ENCODE peak calls at places on chromosomes 4 and X, in ten cellular contexts. A is cardiac muscle cell; G is psoas muscle; V is heart right ventricle; Y is CD8-positive, alpha-beta T cell; C is colonic mucosa; H is fibroblast of lung; N is osteoblast; M is bronchial epithelial cell; X is A673. K is an unnamed sample. For H3K36me3, the result is how much of the 10 kb centered on the place peaks cover.

GRCh38 chr4:42104521-42104920 is 47.9 kb downstream of the BEND4 start:
- DNase-seq in A (no peak), G (no peak), V (no peak), Y (no peak), C (no peak), H (peak), N (no peak), M (peak), X (peak), K (no peak)

GRCh38 chr4:152820073-152820472 is 40.3 kb downstream of the ARFIP1 start:
- DNase-seq in A (no peak), G (no peak), V (no peak), Y (no peak), C (no peak), H (no peak), N (no peak), M (no peak), X (no peak), K (no peak)

GRCh38 chr4:133982533-133983224 is 218.9 kb downstream of the PABPC4L start:
- DNase-seq in A (no peak), G (no peak), V (no peak), Y (no peak), C (no peak), H (peak), N (no peak), M (peak), X (no peak), K (no peak)

GRCh38 chrX:44019911-44020310 is 46.7 kb upstream of the NDP start:
- DNase-seq in A (no peak), G (no peak), V (no peak), Y (no peak), C (no peak), H (no peak), N (no peak), M (no peak), X (no peak), K (no peak)

GRCh38 chr4:76532810-76533209 is 97.8 kb downstream of the SHROOM3 start:
- DNase-seq in A (no peak), G (no peak), V (no peak), Y (no peak), C (no peak), H (no peak), N (no peak), M (no peak), X (no peak), K (no peak)

GRCh38 chrX:21745756-21746155 is 12.2 kb downstream of the SMPX start:
- DNase-seq in A (peak), G (peak), V (peak), Y (peak), C (peak), H (no peak), N (no peak), M (no peak), X (peak), K (peak)

GRCh38 chr4:143391895-143392294 is 55.2 kb downstream of the GAB1 start:
- DNase-seq in A (no peak), G (no peak), V (no peak), Y (no peak), C (no peak), H (peak), N (no peak), M (no peak), X (no peak), K (no peak)

GRCh38 chr4:54482529-54482961 is 175.2 kb upstream of the KIT start:
- DNase-seq in A (no peak), G (no peak), V (no peak), Y (no peak), C (no peak), H (peak), N (peak), M (no peak), X (no peak), K (no peak)

GRCh38 chr4:121784975-121785374 is 16.1 kb upstream of the EXOSC9 start:
- DNase-seq in A (no peak), G (no peak), V (peak), Y (no peak), C (no peak), H (peak), N (peak), M (peak), X (peak), K (no peak)

GRCh38 chr4:117434424-117434823 is 349.0 kb upstream of the TRAM1L1 start:
- DNase-seq in A (no peak), G (no peak), V (no peak), Y (no peak), C (no peak), H (no peak), N (no peak), M (no peak), X (no peak), K (no peak)

GRCh38 chrX:129961180-129962083 is 21.0 kb upstream of the BCORL1 start:
- DNase-seq in A (peak), G (peak), V (peak), Y (peak), C (peak), H (peak), N (peak), M (peak), X (no peak), K (peak)

GRCh38 chr4:21605006-21605405 is 343.6 kb downstream of the KCNIP4 start:
- DNase-seq in A (no peak), G (no peak), V (no peak), Y (no peak), C (no peak), H (no peak), N (no peak), M (no peak), X (no peak), K (no peak)

GRCh38 chr4:148926861-148927260 is 484.6 kb upstream of the NR3C2 start:
- DNase-seq in A (no peak), G (peak), V (peak), Y (no peak), C (peak), H (peak), N (no peak), M (peak), X (peak), K (no peak)

GRCh38 chrX:39133971-39134370 is 332.7 kb downstream of the MID1IP1 start:
- DNase-seq in A (peak), G (no peak), V (no peak), Y (no peak), C (no peak), H (no peak), N (no peak), M (no peak), X (no peak), K (peak)

GRCh38 chrX:114075073-114075673 is 508.7 kb upstream of the HTR2C start:
- DNase-seq in A (no peak), G (no peak), V (no peak), Y (no peak), C (no peak), H (no peak), N (no peak), M (no peak), X (no peak), K (no peak)

GRCh38 chr4:83335691-83336090 is 1.0 kb upstream of the HPSE start:
- DNase-seq in A (no peak), G (no peak), V (no peak), Y (no peak), C (peak), H (no peak), N (no peak), M (no peak), X (no peak), K (no peak)

GRCh38 chrX:67544281-67544680 is 460 bp downstream of the AR start:
- DNase-seq in A (peak), G (peak), V (peak), Y (no peak), C (no peak), H (peak), N (peak), M (no peak), X (no peak), K (no peak)

GRCh38 chrX:47233333-47234113 is 714 bp downstream of the USP11 start:
- DNase-seq in A (peak), G (peak), V (peak), Y (peak), C (peak), H (peak), N (peak), M (peak), X (peak), K (peak)

GRCh38 chr4:89660444-89660843 is 176.5 kb downstream of the SNCA start:
- DNase-seq in A (peak), G (no peak), V (no peak), Y (no peak), C (no peak), H (no peak), N (no peak), M (no peak), X (no peak), K (no peak)

GRCh38 chr4:163110442-163110841 is 56.2 kb downstream of the NAF1 start:
- DNase-seq in A (no peak), G (no peak), V (no peak), Y (no peak), C (no peak), H (no peak), N (no peak), M (no peak), X (no peak), K (no peak)

GRCh38 chr4:6909970-6910339 is 329 bp downstream of the TBC1D14 start:
- DNase-seq in A (peak), G (peak), V (no peak), Y (peak), C (peak), H (no peak), N (no peak), M (no peak), X (peak), K (no peak)

GRCh38 chrX:13387656-13388421 is 68.0 kb upstream of the ATXN3L start:
- DNase-seq in A (no peak), G (no peak), V (no peak), Y (no peak), C (no peak), H (peak), N (no peak), M (peak), X (no peak), K (no peak)

GRCh38 chr4:155666701-155667537 is at the start of gene GUCY1A1:
- DNase-seq in A (peak), G (peak), V (peak), Y (no peak), C (peak), H (peak), N (peak), M (no peak), X (peak), K (no peak)

GRCh38 chrX:45006002-45006800 is 133.2 kb downstream of the KDM6A start:
- DNase-seq in A (no peak), G (no peak), V (no peak), Y (no peak), C (no peak), H (peak), N (no peak), M (peak), X (no peak), K (no peak)

GRCh38 chr4:14834382-14834781 is 167.9 kb upstream of the CPEB2 start:
- DNase-seq in A (no peak), G (no peak), V (no peak), Y (no peak), C (no peak), H (no peak), N (peak), M (no peak), X (no peak), K (no peak)

GRCh38 chrX:48569958-48570357 is 4.3 kb upstream of the RBM3 start:
- DNase-seq in A (no peak), G (no peak), V (no peak), Y (no peak), C (no peak), H (peak), N (no peak), M (peak), X (no peak), K (no peak)

GRCh38 chrX:30895331-30895730 is 6.3 kb upstream of the TAB3 start:
- DNase-seq in A (no peak), G (no peak), V (no peak), Y (no peak), C (no peak), H (no peak), N (no peak), M (no peak), X (no peak), K (no peak)

GRCh38 chr4:18198653-18199052 is 177.1 kb upstream of the LCORL start:
- DNase-seq in A (no peak), G (no peak), V (no peak), Y (no peak), C (no peak), H (no peak), N (no peak), M (no peak), X (peak), K (no peak)

GRCh38 chr4:22719218-22719617 is 26.5 kb downstream of the GBA3 start:
- DNase-seq in A (no peak), G (no peak), V (no peak), Y (no peak), C (no peak), H (no peak), N (no peak), M (no peak), X (no peak), K (no peak)

GRCh38 chr4:84024405-84024804 is 474.7 kb downstream of the NKX6-1 start:
- DNase-seq in A (no peak), G (no peak), V (no peak), Y (no peak), C (no peak), H (no peak), N (no peak), M (no peak), X (no peak), K (no peak)

GRCh38 chrX:63746278-63746677 is 38.7 kb downstream of the ARHGEF9 start:
- DNase-seq in A (no peak), G (no peak), V (no peak), Y (peak), C (no peak), H (no peak), N (no peak), M (no peak), X (no peak), K (peak)

GRCh38 chr4:5784960-5785611 is 74.1 kb downstream of the EVC start:
- DNase-seq in A (no peak), G (no peak), V (no peak), Y (no peak), C (no peak), H (no peak), N (no peak), M (no peak), X (no peak), K (no peak)

GRCh38 chrX:105552395-105552794 is 269.9 kb upstream of the NRK start:
- DNase-seq in A (no peak), G (no peak), V (no peak), Y (no peak), C (no peak), H (peak), N (peak), M (peak), X (no peak), K (no peak)

GRCh38 chrX:17291141-17291900 is 83.7 kb upstream of the NHS start:
- DNase-seq in A (no peak), G (no peak), V (no peak), Y (no peak), C (no peak), H (peak), N (no peak), M (peak), X (no peak), K (no peak)

GRCh38 chr4:119797238-119797894 is 168.8 kb upstream of the PDE5A start:
- DNase-seq in A (no peak), G (no peak), V (no peak), Y (no peak), C (no peak), H (no peak), N (no peak), M (no peak), X (no peak), K (no peak)
- TF ChIP-seq CTCF in A (no peak), G (no peak), V (no peak), Y (no peak), C (no peak), H (no peak), N (no peak), M (no peak), X (no peak), K (no peak)

GRCh38 chr4:186622788-186623464 is 67.6 kb upstream of the MTNR1A start:
- DNase-seq in A (no peak), G (no peak), V (no peak), Y (no peak), C (no peak), H (peak), N (no peak), M (no peak), X (peak), K (no peak)
- H3K36me3 ChIP-seq in A (under half), G (under half), V (under half), Y (under half), C (under half), H (under half), N (under half), M (under half), X (under half), K (under half)

DNA sequence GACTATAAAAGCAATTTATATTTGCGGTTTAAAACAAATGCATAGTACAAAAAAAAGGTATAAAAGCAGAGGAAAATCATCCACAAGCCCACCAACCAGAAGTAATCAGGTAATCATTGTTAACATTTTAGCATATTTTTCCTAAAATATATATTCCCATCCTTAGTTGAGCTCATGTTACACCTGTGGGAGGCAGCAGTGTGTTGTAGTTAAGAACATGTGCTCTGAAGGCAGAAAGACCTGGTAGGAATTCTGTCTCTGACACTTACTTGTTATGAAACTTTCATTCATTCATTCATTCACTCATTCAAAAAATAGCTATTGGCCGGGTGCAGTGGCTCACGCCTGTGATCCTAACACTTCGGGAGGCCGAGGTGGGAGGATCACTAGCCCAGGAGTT is 15.4 kb upstream of the CDKL5 start:
- DNase-seq in A (peak), G (no peak), V (no peak), Y (no peak), C (no peak), H (peak), N (no peak), M (peak), X (peak), K (no peak)
- TF ChIP-seq CTCF in A (peak), G (no peak), V (peak), Y (no peak), C (no peak), H (peak), N (peak), M (peak), X (peak), K (peak)

GRCh38 chrX:77514177-77514576 is 67.0 kb downstream of the FGF16 start:
- DNase-seq in A (no peak), G (no peak), V (no peak), Y (no peak), C (no peak), H (no peak), N (no peak), M (no peak), X (no peak), K (no peak)

GRCh38 chrX:77519765-77520164 is 72.6 kb downstream of the FGF16 start:
- DNase-seq in A (no peak), G (no peak), V (no peak), Y (no peak), C (no peak), H (no peak), N (no peak), M (no peak), X (no peak), K (no peak)
- H3K36me3 ChIP-seq in A (under half), G (under half), V (under half), Y (under half), C (under half), H (under half), N (under half), M (under half), X (under half), K (under half)

DNA sequence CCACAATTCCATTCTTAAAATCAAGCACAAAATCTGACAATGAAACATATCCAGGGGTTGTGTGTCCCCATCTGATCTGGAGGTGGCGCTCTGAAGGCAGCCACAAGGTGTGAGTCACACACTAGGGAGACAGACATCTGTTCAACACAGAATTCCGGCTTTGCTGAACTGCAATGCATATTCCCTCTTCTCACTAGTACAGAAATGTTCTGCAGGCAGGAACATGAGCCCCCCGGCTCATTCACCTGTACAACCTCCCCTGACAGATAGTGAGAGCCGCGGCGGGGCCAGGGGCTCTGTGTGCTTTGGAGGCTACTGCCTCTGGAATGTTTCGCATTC is 41.9 kb downstream of the WDR1 start:
- DNase-seq in A (peak), G (no peak), V (no peak), Y (peak), C (no peak), H (peak), N (peak), M (peak), X (peak), K (no peak)
- TF ChIP-seq CTCF in A (peak), G (peak), V (peak), Y (peak), C (no peak), H (peak), N (peak), M (peak), X (peak), K (no peak)

GRCh38 chr4:2906218-2906617 is 57.0 kb downstream of the NOP14 start:
- DNase-seq in A (no peak), G (no peak), V (no peak), Y (no peak), C (no peak), H (no peak), N (no peak), M (no peak), X (no peak), K (no peak)
- H3K36me3 ChIP-seq in A (half or more), G (half or more), V (half or more), Y (under half), C (under half), H (under half), N (half or more), M (under half), X (half or more), K (under half)

DNA sequence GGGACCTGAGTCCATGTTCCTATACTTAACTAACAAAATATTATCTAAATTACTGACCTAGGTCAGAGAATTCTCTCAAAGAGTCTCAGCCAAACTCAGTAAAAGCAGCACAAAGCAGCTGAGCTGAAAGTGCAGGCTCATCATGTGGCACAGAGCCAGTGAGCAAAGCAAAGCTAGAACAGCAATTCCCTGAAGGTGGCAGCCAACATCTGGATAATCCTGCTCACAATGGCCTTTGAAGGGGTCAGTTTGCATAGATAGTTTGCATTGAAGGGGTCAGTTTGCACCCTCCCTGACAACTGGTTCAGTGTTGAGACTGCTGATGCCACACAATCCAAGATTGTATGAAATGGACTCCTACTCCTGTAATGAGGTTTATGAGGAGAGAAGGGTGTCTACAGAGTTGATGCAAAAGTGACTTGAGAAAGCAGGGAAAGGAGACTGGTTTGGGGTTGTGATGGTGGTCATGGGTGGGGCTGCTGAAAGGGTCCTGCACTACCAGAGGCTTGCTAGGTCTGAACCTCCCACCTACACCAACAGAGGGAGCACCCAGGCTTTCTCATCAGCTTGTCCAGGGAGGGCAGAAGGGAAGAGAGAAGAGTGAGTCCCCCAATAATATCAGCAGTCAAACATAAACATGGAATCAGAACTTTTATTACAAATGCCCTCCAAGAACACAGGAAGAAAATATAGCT is 39.7 kb downstream of the TRIM61 start:
- DNase-seq in A (peak), G (peak), V (no peak), Y (no peak), C (no peak), H (no peak), N (no peak), M (peak), X (peak), K (no peak)
- TF ChIP-seq CTCF in A (peak), G (no peak), V (no peak), Y (no peak), C (no peak), H (peak), N (peak), M (peak), X (peak), K (no peak)

DNA sequence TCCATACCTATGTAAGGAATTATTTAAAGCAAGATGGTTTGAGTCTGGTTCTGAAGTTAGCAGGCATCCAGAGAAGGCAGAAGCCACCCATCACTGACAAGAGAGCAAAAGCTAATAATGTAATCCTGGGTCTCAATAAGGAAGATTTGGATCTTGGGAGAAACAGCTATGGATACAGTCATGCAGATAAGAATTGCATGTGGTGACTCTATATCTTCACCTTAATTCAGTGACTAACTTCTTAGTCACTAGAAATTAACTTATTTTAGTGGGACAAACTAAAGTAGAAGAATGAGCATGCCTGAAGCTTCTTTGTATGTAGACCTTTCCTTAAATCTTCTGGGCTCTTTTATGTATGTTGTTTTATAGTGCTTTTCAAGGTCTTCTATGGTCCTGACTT is 66.6 kb downstream of the ATP10D start:
- DNase-seq in A (no peak), G (no peak), V (no peak), Y (no peak), C (no peak), H (peak), N (peak), M (peak), X (no peak), K (no peak)
- H3K36me3 ChIP-seq in A (under half), G (under half), V (half or more), Y (under half), C (under half), H (under half), N (under half), M (under half), X (under half), K (under half)

K was measured in Peyer's patch.